ENCODE peak calls at places on chromosomes 3 and 15, in five cellular contexts. M, A, X, N and S are unnamed samples.

GRCh38 chr3:171156455-171157005 is 130.0 kb upstream of the SLC2A2 start:
- DNase-seq in X (peak), M (no peak), N (no peak), A (no peak), S (no peak)

GRCh38 chr3:64612082-64612860 is 75.5 kb downstream of the ADAMTS9 start:
- DNase-seq in M (peak), X (no peak), N (peak), A (peak), S (no peak)

GRCh38 chr3:45915518-45916231 is 27.6 kb upstream of the CXCR6 start:
- DNase-seq in A (peak), M (peak), N (peak), X (no peak), S (peak)

GRCh38 chr3:136193273-136194043 is 2.7 kb downstream of the MSL2 start:
- DNase-seq in M (no peak), X (no peak), A (peak), N (no peak), S (no peak)

GRCh38 chr15:96268421-96269204 is 61.9 kb upstream of the NR2F2 start:
- DNase-seq in X (no peak), N (no peak), A (peak), M (peak), S (no peak)

GRCh38 chr3:53263907-53264306 is 8.1 kb upstream of the TKT start:
- DNase-seq in N (no peak), X (no peak), A (no peak), M (no peak), S (no peak)

GRCh38 chr15:73650387-73651126 is 17.4 kb upstream of the NPTN start:
- DNase-seq in X (no peak), M (peak), N (peak), A (peak), S (no peak)

GRCh38 chr3:127286571-127287140 is 1.2 kb downstream of the PRR20G start:
- DNase-seq in A (peak), X (no peak), N (no peak), M (peak), S (no peak)

GRCh38 chr3:128504957-128505730 is 12.1 kb upstream of the GATA2 start:
- DNase-seq in A (no peak), M (no peak), X (no peak), N (no peak), S (no peak)

GRCh38 chr15:65369651-65370050 is 8.2 kb downstream of the IGDCC3 start:
- DNase-seq in A (no peak), N (no peak), M (no peak), X (no peak), S (no peak)

GRCh38 chr15:65368300-65368617 is 9.5 kb downstream of the IGDCC3 start:
- DNase-seq in X (no peak), N (no peak), M (no peak), A (no peak), S (no peak)

GRCh38 chr15:65370885-65371284 is 6.9 kb downstream of the IGDCC3 start:
- DNase-seq in A (no peak), N (no peak), M (no peak), X (no peak), S (no peak)

GRCh38 chr15:65369148-65369547 is 8.7 kb downstream of the IGDCC3 start:
- DNase-seq in N (no peak), X (no peak), A (no peak), M (no peak), S (no peak)

GRCh38 chr15:65368646-65369045 is 9.2 kb downstream of the IGDCC3 start:
- DNase-seq in A (no peak), M (no peak), X (no peak), N (no peak), S (no peak)
- H2AFZ ChIP-seq in A (no peak), M (no peak), X (no peak), N (no peak), S (no peak)

DNA sequence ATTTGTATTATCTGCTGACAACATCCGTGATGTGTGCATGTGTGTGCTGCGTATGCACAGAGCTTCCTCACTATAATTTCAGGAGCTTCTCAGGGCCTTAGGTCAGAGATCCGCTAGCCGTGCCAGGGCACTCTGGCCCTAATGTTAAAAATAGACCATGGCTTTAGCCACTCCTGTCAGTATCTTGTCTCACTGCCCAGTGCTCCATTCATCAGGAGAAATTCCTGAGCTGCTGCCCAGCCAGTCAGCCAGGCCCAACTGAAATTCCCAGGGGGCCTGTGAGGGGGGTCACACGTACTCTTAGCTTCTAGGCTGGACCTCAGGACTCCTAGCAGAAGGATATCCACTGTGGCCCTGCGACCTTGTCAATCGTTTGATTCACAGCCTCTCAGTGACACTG is 70.0 kb upstream of the ABHD2 start:
- DNase-seq in A (peak), M (no peak), X (no peak), N (no peak), S (no peak)
- H3K4me3 ChIP-seq in A (peak), M (no peak), X (no peak), N (no peak), S (no peak)

GRCh38 chr15:34252545-34252944 is 27.7 kb downstream of the EMC4 start:
- DNase-seq in M (no peak), N (no peak), A (peak), X (no peak), S (no peak)
- H2AFZ ChIP-seq in M (no peak), N (no peak), A (no peak), X (no peak), S (no peak)

DNA sequence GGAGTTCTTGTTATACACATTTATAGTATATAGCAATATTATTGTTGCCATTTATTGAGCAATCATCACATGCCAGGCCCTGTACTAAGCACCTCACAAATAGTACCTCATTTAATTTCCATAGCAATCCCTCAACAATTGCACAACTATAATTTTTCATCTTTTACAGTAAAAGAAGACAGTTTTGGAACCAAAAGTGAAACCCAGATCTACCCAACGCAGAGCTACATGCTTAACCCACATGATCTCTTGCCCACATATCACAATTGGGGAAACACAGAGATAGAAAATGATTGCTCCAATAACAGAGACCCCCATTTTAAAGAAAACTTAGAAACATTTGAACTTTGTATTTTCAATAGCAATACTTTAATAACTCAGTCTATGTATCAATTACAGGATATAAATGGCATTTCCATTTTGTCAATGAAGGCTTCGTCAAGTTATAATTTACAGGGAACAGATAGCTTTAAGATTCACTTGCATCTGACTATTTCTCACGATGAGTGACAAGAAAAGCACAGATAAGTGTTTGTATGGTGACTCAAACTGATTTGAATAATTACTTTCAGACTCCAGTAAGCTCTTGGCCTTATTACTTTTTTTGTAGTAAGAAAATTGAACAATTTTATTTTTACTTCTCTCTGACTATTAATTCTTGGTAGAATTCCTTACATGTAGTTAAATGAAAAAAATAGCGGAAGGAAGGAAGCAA is 38.7 kb upstream of the CCDC50 start:
- DNase-seq in A (peak), M (no peak), X (no peak), N (no peak), S (no peak)
- H3K4me3 ChIP-seq in A (peak), M (no peak), X (no peak), N (no peak), S (no peak)

GRCh38 chr3:102441832-102442231 is 7.0 kb downstream of the ZPLD1 start:
- DNase-seq in M (peak), X (no peak), N (no peak), A (no peak), S (no peak)

GRCh38 chr3:102447272-102447671 is 12.5 kb downstream of the ZPLD1 start:
- DNase-seq in M (peak), A (peak), X (no peak), N (no peak), S (no peak)

GRCh38 chr3:102444101-102444500 is 9.3 kb downstream of the ZPLD1 start:
- DNase-seq in A (peak), X (no peak), M (peak), N (no peak), S (no peak)

GRCh38 chr3:102443021-102443420 is 8.2 kb downstream of the ZPLD1 start:
- DNase-seq in N (no peak), A (no peak), M (peak), X (no peak), S (no peak)
- H2AFZ ChIP-seq in N (no peak), A (no peak), M (no peak), X (no peak), S (no peak)

GRCh38 chr15:40085225-40085624 is 23.5 kb downstream of the BMF start:
- DNase-seq in M (peak), A (peak), N (no peak), X (no peak), S (no peak)

GRCh38 chr15:40090774-40091455 is 17.8 kb downstream of the BMF start:
- DNase-seq in M (no peak), N (peak), X (no peak), A (no peak), S (no peak)

GRCh38 chr15:40088929-40089755 is 19.5 kb downstream of the BMF start:
- DNase-seq in A (peak), M (peak), X (no peak), N (no peak), S (no peak)

GRCh38 chr15:40087095-40087805 is 21.4 kb downstream of the BMF start:
- DNase-seq in X (no peak), A (no peak), N (no peak), M (no peak), S (no peak)

DNA sequence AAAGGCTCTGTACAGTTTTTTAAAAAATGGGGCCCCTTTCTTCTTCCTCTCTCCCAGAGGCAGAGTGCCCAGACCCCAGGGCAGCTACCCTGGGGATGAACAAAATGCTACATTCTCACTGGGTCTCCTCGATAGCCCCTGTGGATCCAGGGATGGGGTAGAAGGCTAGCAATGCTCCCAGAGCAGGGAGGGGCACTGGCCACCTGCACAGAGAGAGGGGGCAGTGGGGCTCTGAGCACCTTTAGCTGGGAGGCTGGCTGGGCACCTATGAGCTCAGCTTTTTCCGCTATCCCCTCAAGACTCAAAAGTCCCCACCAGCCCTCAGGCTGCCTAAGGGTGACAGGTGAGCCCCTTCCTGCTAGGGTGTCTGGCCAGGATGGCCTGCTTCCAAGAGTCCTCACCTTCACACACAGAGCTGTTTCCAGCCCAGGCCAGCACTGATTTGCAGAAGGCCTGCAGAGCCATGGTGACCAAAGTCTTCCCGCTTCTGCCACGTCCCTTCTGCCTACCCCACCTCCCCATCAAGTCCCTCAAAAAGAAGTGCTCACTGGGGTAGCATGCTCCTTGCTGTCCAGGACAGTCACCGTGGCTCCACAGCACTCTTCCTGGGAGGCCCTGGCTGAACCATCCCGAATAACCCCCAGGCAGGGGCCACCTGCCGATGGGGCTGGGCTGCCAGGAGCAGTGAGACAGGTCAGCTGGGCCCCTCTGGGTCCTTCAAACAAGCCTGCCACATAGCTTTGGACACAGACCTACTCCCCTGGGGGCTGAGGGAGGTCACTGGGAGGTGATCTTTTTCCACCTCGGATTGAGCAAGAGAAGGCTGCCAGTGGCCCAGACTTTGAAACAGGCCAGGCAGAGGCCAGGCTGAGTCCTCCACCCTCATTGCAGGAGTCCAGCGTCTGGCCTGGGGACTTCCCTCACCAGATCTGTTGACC is 20.4 kb downstream of the BMF start:
- DNase-seq in A (peak), M (no peak), X (no peak), N (peak), S (no peak)
- H3K4me3 ChIP-seq in A (no peak), M (no peak), X (no peak), N (no peak), S (no peak)

DNA sequence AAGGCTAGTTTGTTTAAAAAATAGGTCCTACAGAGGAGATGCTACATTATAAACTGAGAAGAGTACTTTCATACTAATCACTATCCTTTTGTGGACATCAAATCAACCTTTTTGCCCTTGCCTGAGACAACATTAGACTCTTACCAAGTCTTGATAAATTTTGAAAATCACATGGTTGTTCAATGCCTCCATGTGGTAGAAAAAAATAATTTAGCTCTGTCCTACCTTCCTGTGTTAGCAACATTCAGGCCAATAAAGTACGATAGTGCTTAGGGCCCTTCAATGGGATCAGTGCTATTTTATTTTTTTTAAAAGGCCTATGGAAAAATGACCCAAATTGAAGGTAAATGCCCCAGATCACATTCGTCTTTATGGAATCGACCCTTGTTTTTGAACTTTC is 5.0 kb upstream of the UBE2E1 start:
- DNase-seq in X (no peak), N (no peak), A (peak), M (peak), S (no peak)
- H2AFZ ChIP-seq in X (no peak), N (no peak), A (no peak), M (no peak), S (no peak)

GRCh38 chr15:92829875-92830274 is 70.2 kb upstream of the CHD2 start:
- DNase-seq in M (no peak), N (no peak), A (no peak), X (no peak), S (no peak)

GRCh38 chr15:92832992-92833438 is 67.1 kb upstream of the CHD2 start:
- DNase-seq in X (no peak), A (peak), N (no peak), M (peak), S (no peak)

GRCh38 chr15:92833493-92834271 is 66.4 kb upstream of the CHD2 start:
- DNase-seq in M (no peak), X (no peak), N (no peak), A (no peak), S (no peak)

DNA sequence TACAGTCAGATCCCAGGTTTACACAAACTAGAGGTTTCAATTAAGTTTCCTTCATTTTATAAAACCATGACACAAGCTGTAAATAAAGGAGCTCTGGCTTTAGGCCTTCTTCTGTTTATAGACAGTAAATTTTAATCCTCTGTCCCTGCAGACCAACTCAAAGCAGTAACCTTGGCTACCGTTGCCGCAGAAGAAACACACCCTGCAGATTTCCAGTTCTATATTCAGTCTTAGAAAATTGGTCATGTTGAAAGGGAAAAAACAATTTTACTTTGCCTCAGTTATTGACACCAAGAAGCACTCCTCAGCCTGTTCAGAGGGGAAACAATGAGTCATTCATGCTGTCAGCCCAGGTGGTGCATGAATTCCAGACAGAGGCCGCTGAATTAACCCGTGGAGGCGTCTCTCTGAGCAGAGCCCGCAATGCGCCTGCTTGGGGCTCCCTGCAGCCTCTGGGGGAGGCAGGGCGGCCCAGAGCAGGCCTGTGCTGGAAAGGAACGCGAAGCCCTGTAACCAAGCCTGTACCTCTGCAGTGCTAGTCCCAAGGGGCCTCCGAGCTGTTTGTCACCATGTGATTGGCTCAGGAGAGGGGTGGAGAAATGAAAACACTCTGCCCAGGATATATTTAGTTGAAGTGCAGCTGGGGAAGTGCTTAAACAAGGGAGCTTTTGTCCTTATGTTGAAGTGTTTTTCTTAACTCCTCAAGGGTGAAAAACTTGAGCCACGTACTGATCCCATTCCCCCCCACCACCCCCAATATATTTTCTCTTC is 68.5 kb upstream of the CHD2 start:
- DNase-seq in N (peak), A (peak), X (peak), M (peak), S (peak)
- H3K4me3 ChIP-seq in N (no peak), A (peak), X (peak), M (peak), S (peak)

GRCh38 chr3:191065183-191065805 is 133.7 kb upstream of the OSTN start:
- DNase-seq in M (peak), N (no peak), A (peak), X (no peak), S (no peak)
- H2AFZ ChIP-seq in M (no peak), N (no peak), A (peak), X (peak), S (no peak)